ENCODE peak calls at places on chromosome 3, in seven cellular contexts. One of them, this sample, is unnamed.

GRCh38 chr3:131036200-131036816 is 9.6 kb downstream of the NEK11 start:
- DNase-seq in trophoblast cell: peak; percentile 27
- DNase-seq in IMR-90: peak; percentile 88
- DNase-seq in mesenchymal stem cell: peak; percentile 13
- DNase-seq in H1: no peak
- DNase-seq in H9: no peak
- DNase-seq in neuronal stem cell: no peak
- DNase-seq in this sample: no peak

GRCh38 chr3:57078366-57079220 is 18.1 kb downstream of the SPATA12 start:
- DNase-seq in IMR-90: peak; percentile 16
- DNase-seq in trophoblast cell: peak; percentile 95
- DNase-seq in mesenchymal stem cell: peak; percentile 84
- DNase-seq in H1: peak; percentile 89
- DNase-seq in neuronal stem cell: no peak
- DNase-seq in H9: peak; percentile 62
- DNase-seq in this sample: peak; percentile 78

GRCh38 chr3:72123908-72124441 is 339.0 kb upstream of the PROK2 start:
- DNase-seq in H1: no peak
- DNase-seq in mesenchymal stem cell: peak; percentile 81
- DNase-seq in H9: no peak
- DNase-seq in neuronal stem cell: no peak
- DNase-seq in trophoblast cell: peak; percentile 75
- DNase-seq in IMR-90: peak; percentile 78
- DNase-seq in this sample: no peak

GRCh38 chr3:168091961-168092360 is 3.8 kb downstream of the GOLIM4 start:
- DNase-seq in mesenchymal stem cell: no peak
- DNase-seq in neuronal stem cell: no peak
- DNase-seq in H9: no peak
- DNase-seq in trophoblast cell: no peak
- DNase-seq in H1: no peak
- DNase-seq in IMR-90: no peak
- DNase-seq in this sample: no peak

GRCh38 chr3:196774191-196774820 is 34.6 kb downstream of the PAK2 start:
- DNase-seq in trophoblast cell: peak; percentile 26
- DNase-seq in H9: no peak
- DNase-seq in neuronal stem cell: no peak
- DNase-seq in H1: no peak
- DNase-seq in mesenchymal stem cell: no peak
- DNase-seq in IMR-90: no peak
- DNase-seq in this sample: no peak

GRCh38 chr3:72535789-72536188 is 312.5 kb downstream of the SHQ1 start:
- DNase-seq in neuronal stem cell: no peak
- DNase-seq in trophoblast cell: no peak
- DNase-seq in IMR-90: no peak
- DNase-seq in H1: no peak
- DNase-seq in mesenchymal stem cell: peak; percentile 19
- DNase-seq in H9: no peak
- DNase-seq in this sample: no peak

GRCh38 chr3:183295211-183295610 is 42.2 kb downstream of the B3GNT5 start:
- DNase-seq in IMR-90: peak; percentile 91
- DNase-seq in H1: no peak
- DNase-seq in trophoblast cell: peak; percentile 65
- DNase-seq in neuronal stem cell: no peak
- DNase-seq in mesenchymal stem cell: peak; percentile 95
- DNase-seq in H9: no peak
- DNase-seq in this sample: no peak

GRCh38 chr3:134274571-134274970 is 23.9 kb upstream of the RYK start:
- DNase-seq in H1: no peak
- DNase-seq in neuronal stem cell: no peak
- DNase-seq in trophoblast cell: no peak
- DNase-seq in H9: no peak
- DNase-seq in mesenchymal stem cell: no peak
- DNase-seq in IMR-90: no peak
- DNase-seq in this sample: no peak

GRCh38 chr3:79766474-79767193 is 1.2 kb downstream of the ROBO1 start:
- DNase-seq in mesenchymal stem cell: no peak
- DNase-seq in neuronal stem cell: no peak
- DNase-seq in H9: peak; percentile 30
- DNase-seq in H1: peak; percentile 53
- DNase-seq in IMR-90: no peak
- DNase-seq in trophoblast cell: no peak
- DNase-seq in this sample: no peak

GRCh38 chr3:196344663-196345062 is 6.5 kb upstream of the TM4SF19 start:
- DNase-seq in neuronal stem cell: no peak
- DNase-seq in H9: no peak
- DNase-seq in IMR-90: no peak
- DNase-seq in trophoblast cell: peak; percentile 14
- DNase-seq in mesenchymal stem cell: no peak
- DNase-seq in H1: peak; percentile 1
- DNase-seq in this sample: no peak

GRCh38 chr3:118882353-118882947 is 152.2 kb downstream of the IGSF11 start:
- DNase-seq in IMR-90: peak; percentile 55
- DNase-seq in H1: peak; percentile 80
- DNase-seq in H9: peak; percentile 66
- DNase-seq in mesenchymal stem cell: peak; percentile 55
- DNase-seq in neuronal stem cell: peak; percentile 65
- DNase-seq in trophoblast cell: peak; percentile 82
- DNase-seq in this sample: peak; percentile 78

GRCh38 chr3:105505167-105505566 is 138.5 kb downstream of the ALCAM start:
- DNase-seq in mesenchymal stem cell: no peak
- DNase-seq in H9: no peak
- DNase-seq in neuronal stem cell: no peak
- DNase-seq in trophoblast cell: no peak
- DNase-seq in H1: no peak
- DNase-seq in IMR-90: no peak
- DNase-seq in this sample: no peak

GRCh38 chr3:173732237-173732636 is 334.7 kb downstream of the NLGN1 start:
- DNase-seq in trophoblast cell: no peak
- DNase-seq in H9: no peak
- DNase-seq in neuronal stem cell: no peak
- DNase-seq in IMR-90: peak; percentile 74
- DNase-seq in mesenchymal stem cell: peak; percentile 31
- DNase-seq in H1: no peak
- DNase-seq in this sample: peak; percentile 43
- H3K23ac ChIP-seq in trophoblast cell: no peak overlapping the region
- H3K23ac ChIP-seq in H9: no peak overlapping the region
- H3K23ac ChIP-seq in neuronal stem cell: no peak overlapping the region
- H3K23ac ChIP-seq in IMR-90: no peak overlapping the region
- H3K23ac ChIP-seq in mesenchymal stem cell: no peak overlapping the region
- H3K23ac ChIP-seq in H1: no peak overlapping the region
- H3K23ac ChIP-seq in this sample: no peak overlapping the region

GRCh38 chr3:69451594-69451993 is 65.7 kb upstream of the FRMD4B start:
- DNase-seq in neuronal stem cell: no peak
- DNase-seq in trophoblast cell: no peak
- DNase-seq in H1: no peak
- DNase-seq in H9: no peak
- DNase-seq in IMR-90: no peak
- DNase-seq in mesenchymal stem cell: no peak
- DNase-seq in this sample: no peak

GRCh38 chr3:69452295-69452694 is 66.4 kb upstream of the FRMD4B start:
- DNase-seq in trophoblast cell: no peak
- DNase-seq in IMR-90: no peak
- DNase-seq in mesenchymal stem cell: no peak
- DNase-seq in H1: no peak
- DNase-seq in neuronal stem cell: no peak
- DNase-seq in H9: no peak
- DNase-seq in this sample: no peak

GRCh38 chr3:69458798-69459197 is 72.9 kb upstream of the FRMD4B start:
- DNase-seq in trophoblast cell: no peak
- DNase-seq in mesenchymal stem cell: no peak
- DNase-seq in H1: no peak
- DNase-seq in neuronal stem cell: no peak
- DNase-seq in H9: no peak
- DNase-seq in IMR-90: no peak
- DNase-seq in this sample: peak; percentile 7

GRCh38 chr3:69460034-69460433 is 74.1 kb upstream of the FRMD4B start:
- DNase-seq in H1: no peak
- DNase-seq in IMR-90: no peak
- DNase-seq in trophoblast cell: no peak
- DNase-seq in H9: no peak
- DNase-seq in neuronal stem cell: no peak
- DNase-seq in mesenchymal stem cell: no peak
- DNase-seq in this sample: peak; percentile 13

DNA sequence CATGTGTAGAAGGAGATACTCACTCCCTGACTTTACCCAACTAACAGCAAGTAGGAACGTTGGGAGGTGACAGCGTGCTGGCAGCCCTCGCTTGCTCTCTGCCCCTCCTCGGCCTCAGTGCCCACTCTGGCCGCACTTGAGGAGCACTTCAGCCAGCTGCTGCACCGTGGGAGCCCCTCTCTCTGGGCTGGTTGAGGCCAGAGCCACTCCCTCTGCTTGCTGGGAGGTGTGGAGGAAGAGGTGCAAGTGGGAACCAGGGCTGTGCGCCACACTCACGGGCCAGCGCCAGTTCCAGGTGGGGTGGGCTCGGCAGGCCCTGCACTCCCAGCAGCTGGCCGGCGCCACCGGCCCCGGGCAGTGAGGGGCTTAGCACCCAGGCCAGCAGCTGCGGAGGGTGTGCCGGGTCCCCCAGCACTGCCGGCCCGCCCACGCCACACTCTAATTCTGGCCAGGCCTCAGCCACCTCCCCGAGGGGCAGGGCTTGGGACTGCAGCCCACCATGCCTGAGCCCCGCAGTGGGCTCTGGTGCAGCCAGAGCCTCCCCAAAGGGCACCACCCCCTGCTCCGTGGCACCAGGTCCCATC is 68.4 kb upstream of the FRMD4B start:
- DNase-seq in mesenchymal stem cell: no peak
- DNase-seq in trophoblast cell: no peak
- DNase-seq in neuronal stem cell: no peak
- DNase-seq in H9: no peak
- DNase-seq in IMR-90: no peak
- DNase-seq in H1: no peak
- DNase-seq in this sample: no peak
- H3K4ac ChIP-seq in mesenchymal stem cell: no peak overlapping the region
- H3K4ac ChIP-seq in trophoblast cell: no peak overlapping the region
- H3K4ac ChIP-seq in neuronal stem cell: no peak overlapping the region
- H3K4ac ChIP-seq in H9: no peak overlapping the region
- H3K4ac ChIP-seq in IMR-90: no peak overlapping the region
- H3K4ac ChIP-seq in H1: no peak overlapping the region
- H3K4ac ChIP-seq in this sample: no peak overlapping the region

GRCh38 chr3:190308154-190308553 is 14.1 kb downstream of the CLDN1 start:
- DNase-seq in H1: no peak
- DNase-seq in mesenchymal stem cell: no peak
- DNase-seq in neuronal stem cell: no peak
- DNase-seq in IMR-90: no peak
- DNase-seq in H9: no peak
- DNase-seq in trophoblast cell: no peak
- DNase-seq in this sample: no peak
- H2AK5ac ChIP-seq in H1: no peak overlapping the region
- H2AK5ac ChIP-seq in mesenchymal stem cell: no peak overlapping the region
- H2AK5ac ChIP-seq in neuronal stem cell: no peak overlapping the region
- H2AK5ac ChIP-seq in IMR-90: no peak overlapping the region
- H2AK5ac ChIP-seq in H9: no peak overlapping the region
- H2AK5ac ChIP-seq in trophoblast cell: no peak overlapping the region
- H2AK5ac ChIP-seq in this sample: no peak overlapping the region

GRCh38 chr3:176714034-176714433 is 483.2 kb downstream of the TBL1XR1 start:
- DNase-seq in trophoblast cell: peak; percentile 20
- DNase-seq in H9: no peak
- DNase-seq in IMR-90: no peak
- DNase-seq in H1: no peak
- DNase-seq in neuronal stem cell: no peak
- DNase-seq in mesenchymal stem cell: no peak
- DNase-seq in this sample: peak; percentile 35
- H3K23ac ChIP-seq in trophoblast cell: no peak overlapping the region
- H3K23ac ChIP-seq in H9: no peak overlapping the region
- H3K23ac ChIP-seq in IMR-90: no peak overlapping the region
- H3K23ac ChIP-seq in H1: no peak overlapping the region
- H3K23ac ChIP-seq in neuronal stem cell: no peak overlapping the region
- H3K23ac ChIP-seq in mesenchymal stem cell: no peak overlapping the region
- H3K23ac ChIP-seq in this sample: no peak overlapping the region

GRCh38 chr3:55720614-55721013 is 233.5 kb upstream of the WNT5A start:
- DNase-seq in IMR-90: peak; percentile 80
- DNase-seq in trophoblast cell: no peak
- DNase-seq in H1: no peak
- DNase-seq in mesenchymal stem cell: peak; percentile 62
- DNase-seq in neuronal stem cell: no peak
- DNase-seq in H9: no peak
- DNase-seq in this sample: peak; percentile 64
- H3K4ac ChIP-seq in IMR-90: peak overlapping the region; percentile 54
- H3K4ac ChIP-seq in trophoblast cell: no peak overlapping the region
- H3K4ac ChIP-seq in H1: no peak overlapping the region
- H3K4ac ChIP-seq in mesenchymal stem cell: no peak overlapping the region
- H3K4ac ChIP-seq in neuronal stem cell: no peak overlapping the region
- H3K4ac ChIP-seq in H9: no peak overlapping the region
- H3K4ac ChIP-seq in this sample: no peak overlapping the region

This sample was measured in mesendoderm.